ENCODE peak calls at places on chromosomes 5 and 9, in eight cellular contexts. M is RWPE1; W is right cardiac atrium; J is nephron progenitor cell; B is naive thymus-derived CD8-positive, alpha-beta T cell; N is NCI-H226; Y is Daoy; R is substantia nigra. O is an unnamed sample.

GRCh38 chr5:113262674-113263073 is 172.1 kb downstream of the TSSK1B start:
- DNase-seq in M (no peak), W (no peak), J (no peak), B (no peak), N (no peak), Y (no peak), R (no peak), O (no peak)

GRCh38 chr5:160353379-160353778 is 17.0 kb downstream of the C1QTNF2 start:
- DNase-seq in M (no peak), W (peak; percentile 80), J (no peak), B (no peak), N (no peak), Y (no peak), R (peak; percentile 9), O (peak; percentile 21)

GRCh38 chr5:83340511-83340918 is 131.0 kb upstream of the VCAN start:
- DNase-seq in M (no peak), W (no peak), J (no peak), B (no peak), N (peak; percentile 6), Y (no peak), R (no peak), O (no peak)

GRCh38 chr5:62138607-62139006 is 167.4 kb upstream of the KIF2A start:
- DNase-seq in M (no peak), W (peak; percentile 28), J (peak; percentile 16), B (no peak), N (no peak), Y (no peak), R (no peak), O (no peak)

GRCh38 chr5:58773744-58774441 is 191.0 kb downstream of the RAB3C start:
- DNase-seq in M (no peak), W (peak; percentile 65), J (no peak), B (no peak), N (no peak), Y (no peak), R (no peak), O (peak; percentile 24)

GRCh38 chr9:114973216-114973615 is 42.8 kb upstream of the TNFSF8 start:
- DNase-seq in M (no peak), W (no peak), J (no peak), B (no peak), N (no peak), Y (no peak), R (no peak), O (no peak)

GRCh38 chr9:71223953-71224538 is 102.6 kb upstream of the TRPM3 start:
- DNase-seq in M (no peak), W (no peak), J (no peak), B (no peak), N (no peak), Y (no peak), R (no peak), O (no peak)

GRCh38 chr5:157198277-157199058 is 17.8 kb downstream of the ITK start:
- DNase-seq in M (no peak), W (no peak), J (no peak), B (no peak), N (no peak), Y (peak; percentile 10), R (no peak), O (no peak)

GRCh38 chr5:67536892-67537291 is 340.3 kb upstream of the CD180 start:
- DNase-seq in M (no peak), W (no peak), J (no peak), B (no peak), N (no peak), Y (no peak), R (no peak), O (no peak)

GRCh38 chr5:123089971-123090640 is 1.1 kb downstream of the PRDM6 start:
- DNase-seq in M (no peak), W (peak; percentile 68), J (peak; percentile 75), B (no peak), N (peak; percentile 57), Y (peak; percentile 65), R (no peak), O (no peak)

GRCh38 chr9:13033959-13034695 is 245.4 kb downstream of the MPDZ start:
- DNase-seq in M (peak; percentile 70), W (peak; percentile 79), J (peak; percentile 78), B (no peak), N (peak; percentile 29), Y (peak; percentile 79), R (peak; percentile 38), O (peak; percentile 44)

GRCh38 chr9:82131072-82131471 is 142.5 kb downstream of the SPATA31D1 start:
- DNase-seq in M (no peak), W (no peak), J (no peak), B (no peak), N (no peak), Y (no peak), R (no peak), O (no peak)

GRCh38 chr9:77595426-77596051 is 52.6 kb downstream of the GNA14 start:
- DNase-seq in M (no peak), W (no peak), J (no peak), B (no peak), N (peak; percentile 40), Y (no peak), R (no peak), O (no peak)

GRCh38 chr5:23012842-23013241 is 159.7 kb upstream of the CDH12 start:
- DNase-seq in M (no peak), W (no peak), J (no peak), B (no peak), N (no peak), Y (no peak), R (no peak), O (no peak)

GRCh38 chr5:148915224-148915803 is 88.9 kb downstream of the ADRB2 start:
- DNase-seq in M (no peak), W (no peak), J (no peak), B (no peak), N (no peak), Y (no peak), R (no peak), O (no peak)

GRCh38 chr5:89729623-89730390 is 679.7 kb downstream of the CETN3 start:
- DNase-seq in M (peak; percentile 10), W (no peak), J (no peak), B (no peak), N (peak; percentile 48), Y (peak; percentile 7), R (no peak), O (no peak)

GRCh38 chr9:120481842-120482241 is 98.1 kb downstream of the CDK5RAP2 start:
- DNase-seq in M (no peak), W (no peak), J (no peak), B (no peak), N (no peak), Y (no peak), R (no peak), O (no peak)

GRCh38 chr5:135392256-135392655 is 6.8 kb downstream of the MACROH2A1 start:
- DNase-seq in M (no peak), W (no peak), J (no peak), B (no peak), N (peak; percentile 47), Y (no peak), R (no peak), O (no peak)

GRCh38 chr5:120306331-120306730 is 157.8 kb upstream of the PRR16 start:
- DNase-seq in M (peak; percentile 26), W (no peak), J (no peak), B (no peak), N (no peak), Y (no peak), R (no peak), O (no peak)

GRCh38 chr9:110049699-110050450 is 158.1 kb downstream of the C9orf152 start:
- DNase-seq in M (peak; percentile 50), W (peak; percentile 68), J (peak; percentile 59), B (no peak), N (no peak), Y (peak; percentile 68), R (peak; percentile 5), O (no peak)

GRCh38 chr5:53027913-53028312 is 38.8 kb downstream of the ITGA2 start:
- DNase-seq in M (peak; percentile 91), W (peak; percentile 62), J (no peak), B (no peak), N (peak; percentile 65), Y (peak; percentile 93), R (no peak), O (no peak)

GRCh38 chr9:3674561-3674960 is 148.8 kb upstream of the RFX3 start:
- DNase-seq in M (no peak), W (no peak), J (no peak), B (no peak), N (no peak), Y (no peak), R (no peak), O (no peak)

GRCh38 chr5:157292599-157292998 is 26.7 kb downstream of the CYFIP2 start:
- DNase-seq in M (no peak), W (no peak), J (no peak), B (no peak), N (no peak), Y (no peak), R (no peak), O (no peak)

GRCh38 chr5:140293091-140293996 is 9.6 kb downstream of the PFDN1 start:
- DNase-seq in M (no peak), W (no peak), J (no peak), B (no peak), N (no peak), Y (no peak), R (no peak), O (no peak)

GRCh38 chr9:23563497-23563896 is 262.5 kb downstream of the ELAVL2 start:
- DNase-seq in M (no peak), W (no peak), J (no peak), B (no peak), N (peak; percentile 31), Y (no peak), R (no peak), O (no peak)

GRCh38 chr5:68423154-68423811 is 207.7 kb downstream of the PIK3R1 start:
- DNase-seq in M (no peak), W (no peak), J (no peak), B (no peak), N (no peak), Y (no peak), R (no peak), O (no peak)

GRCh38 chr9:97958812-97959511 is 21.0 kb upstream of the HEMGN start:
- DNase-seq in M (no peak), W (no peak), J (no peak), B (no peak), N (peak; percentile 6), Y (peak; percentile 72), R (no peak), O (no peak)

GRCh38 chr5:146007270-146007669 is 70.9 kb downstream of the SH3RF2 start:
- DNase-seq in M (no peak), W (no peak), J (no peak), B (no peak), N (no peak), Y (peak; percentile 68), R (no peak), O (no peak)

GRCh38 chr9:118643118-118643517 is 726.1 kb downstream of the BRINP1 start:
- DNase-seq in M (peak; percentile 85), W (no peak), J (peak; percentile 5), B (no peak), N (peak; percentile 96), Y (no peak), R (no peak), O (no peak)

GRCh38 chr5:32852535-32852934 is 141.4 kb downstream of the NPR3 start:
- DNase-seq in M (no peak), W (no peak), J (peak; percentile 70), B (no peak), N (peak; percentile 95), Y (peak; percentile 29), R (no peak), O (no peak)

GRCh38 chr9:131461166-131461565 is 41.6 kb upstream of the POMT1 start:
- DNase-seq in M (no peak), W (no peak), J (no peak), B (no peak), N (no peak), Y (no peak), R (no peak), O (no peak)

GRCh38 chr5:66498791-66499207 is 97.4 kb upstream of the MAST4 start:
- DNase-seq in M (peak; percentile 79), W (peak; percentile 56), J (no peak), B (no peak), N (peak; percentile 55), Y (peak; percentile 66), R (no peak), O (no peak)

GRCh38 chr5:147558826-147559225 is 49.0 kb upstream of the DPYSL3 start:
- DNase-seq in M (peak; percentile 62), W (peak; percentile 71), J (peak; percentile 27), B (no peak), N (peak; percentile 65), Y (peak; percentile 79), R (peak; percentile 16), O (no peak)

GRCh38 chr5:58497956-58498942 is 7.0 kb downstream of the GAPT start:
- DNase-seq in M (peak; percentile 64), W (no peak), J (peak; percentile 62), B (no peak), N (no peak), Y (peak; percentile 41), R (peak; percentile 4), O (no peak)

O was measured in anterior cingulate cortex.